ENCODE peak calls at places on chromosomes 16 and 17, in nine cellular contexts. N, H, Y, B, D, E, L, G and A are unnamed samples.
A peak's percentile ranks its signal among the peaks of the same experiment; 100 is the strongest.

GRCh38 chr17:3926860-3927627 is 10.8 kb upstream of the P2RX1 start:
- DNase-seq in B (no peak), D (no peak), L (no peak), N (no peak), G (no peak), H (no peak), E (no peak), Y (no peak), A (no peak)

GRCh38 chr16:58236231-58236690 is 38.4 kb upstream of the CSNK2A2 start:
- DNase-seq in N (peak; percentile 68), H (peak; percentile 82), G (peak; percentile 48), E (no peak), D (peak; percentile 65), L (peak; percentile 69), Y (peak; percentile 69), B (peak; percentile 68), A (no peak)

GRCh38 chr17:35930211-35931065 is at the start of gene RDM1:
- DNase-seq in D (peak; percentile 24), Y (peak; percentile 87), H (peak; percentile 89), E (peak; percentile 87), G (peak; percentile 12), N (peak; percentile 68), L (peak; percentile 93), B (peak; percentile 73), A (peak; percentile 26)

GRCh38 chr16:3986235-3986544 is 105.7 kb upstream of the CREBBP start:
- DNase-seq in D (no peak), H (no peak), G (no peak), N (no peak), Y (no peak), L (no peak), E (no peak), B (no peak), A (no peak)

GRCh38 chr16:28090646-28091377 is 27.3 kb upstream of the GSG1L start:
- DNase-seq in Y (no peak), G (peak; percentile 38), E (no peak), N (peak; percentile 35), D (no peak), B (no peak), H (no peak), L (no peak), A (peak; percentile 41)

GRCh38 chr17:55210292-55210691 is 54.5 kb upstream of the HLF start:
- DNase-seq in B (no peak), Y (no peak), L (no peak), E (no peak), D (no peak), H (no peak), G (no peak), N (no peak), A (no peak)

GRCh38 chr17:72640415-72641165 is 451.9 kb downstream of the SLC39A11 start:
- DNase-seq in N (no peak), G (no peak), B (no peak), L (no peak), D (no peak), Y (no peak), E (peak; percentile 87), H (no peak), A (no peak)

GRCh38 chr17:17985555-17985954 is 12.9 kb downstream of the DRC3 start:
- DNase-seq in H (no peak), G (no peak), L (peak; percentile 64), N (no peak), D (no peak), B (no peak), Y (peak; percentile 29), E (no peak), A (no peak)

GRCh38 chr17:69608114-69608513 is 193.6 kb downstream of the MAP2K6 start:
- DNase-seq in H (no peak), Y (no peak), G (no peak), L (no peak), E (no peak), D (no peak), B (no peak), N (no peak), A (no peak)

GRCh38 chr17:18280239-18280638 is 19.8 kb downstream of the MIEF2 start:
- DNase-seq in Y (no peak), H (no peak), E (no peak), D (no peak), B (no peak), G (no peak), N (no peak), L (no peak), A (no peak)

GRCh38 chr16:59651662-59652061 is 917.5 kb upstream of the GOT2 start:
- DNase-seq in B (no peak), D (no peak), G (no peak), N (no peak), L (no peak), E (no peak), H (no peak), Y (no peak), A (no peak)

GRCh38 chr17:31540602-31541307 is 149.3 kb downstream of the RAB11FIP4 start:
- DNase-seq in B (no peak), D (no peak), E (no peak), Y (no peak), H (no peak), L (no peak), G (no peak), N (no peak), A (no peak)

GRCh38 chr16:29824589-29825144 is 4.4 kb downstream of the MVP start:
- DNase-seq in L (no peak), D (no peak), N (peak; percentile 36), H (no peak), E (no peak), Y (peak; percentile 67), G (peak; percentile 81), B (no peak), A (peak; percentile 51)

GRCh38 chr17:61393904-61394629 is 5.6 kb upstream of the TBX2 start:
- DNase-seq in D (no peak), E (peak; percentile 67), H (no peak), B (no peak), Y (no peak), G (no peak), N (no peak), L (no peak), A (no peak)

DNA sequence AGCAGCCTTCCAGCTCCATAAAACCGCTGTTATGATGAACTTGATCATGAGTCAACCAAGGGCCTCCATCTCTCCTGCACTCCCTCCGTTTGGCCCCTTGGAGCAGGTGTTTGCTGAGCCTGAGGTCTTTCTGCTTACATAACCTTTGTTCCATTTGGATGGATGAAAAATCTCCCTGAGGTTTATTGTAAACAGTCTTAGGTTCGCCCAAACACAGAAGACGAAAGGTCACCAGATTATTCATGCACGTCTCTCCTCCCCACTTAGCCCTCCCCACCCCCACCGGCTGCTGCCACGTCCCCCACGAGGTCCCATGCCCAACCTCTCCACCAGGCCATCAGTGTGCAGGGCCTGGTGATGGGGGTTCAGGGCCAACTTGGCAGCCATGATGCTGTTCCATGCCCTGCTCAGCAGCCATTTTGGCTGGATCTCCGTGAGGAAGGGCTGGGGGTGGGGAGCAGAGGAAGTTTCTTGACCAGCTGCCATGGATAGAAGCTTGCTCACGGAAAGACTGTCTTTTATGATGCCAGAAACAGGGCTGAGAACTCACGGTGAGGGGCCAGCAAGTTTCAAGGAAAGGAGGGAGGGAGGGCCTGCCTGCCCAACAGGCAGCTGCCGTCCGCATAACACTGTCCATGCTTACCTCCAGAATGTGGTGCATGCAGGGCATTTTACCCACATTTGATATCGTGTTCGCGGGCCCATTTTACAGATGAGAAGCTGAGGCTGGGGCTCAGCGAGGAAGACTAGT is 47.8 kb upstream of the FOXF1 start:
- DNase-seq in E (no peak), D (no peak), H (no peak), B (no peak), Y (no peak), L (no peak), G (no peak), N (no peak), A (no peak)
- TF ChIP-seq CTCF in E (no peak), D (no peak), H (no peak), B (no peak), Y (no peak), L (no peak), G (no peak), N (no peak), A (no peak)

GRCh38 chr16:505479-506245 is 21.9 kb upstream of the CAPN15 start:
- DNase-seq in Y (no peak), H (no peak), E (peak; percentile 55), G (no peak), B (no peak), L (no peak), D (no peak), N (no peak), A (no peak)
- TF ChIP-seq CTCF in Y (no peak), H (no peak), E (no peak), G (no peak), B (no peak), L (no peak), D (no peak), N (no peak), A (no peak)

DNA sequence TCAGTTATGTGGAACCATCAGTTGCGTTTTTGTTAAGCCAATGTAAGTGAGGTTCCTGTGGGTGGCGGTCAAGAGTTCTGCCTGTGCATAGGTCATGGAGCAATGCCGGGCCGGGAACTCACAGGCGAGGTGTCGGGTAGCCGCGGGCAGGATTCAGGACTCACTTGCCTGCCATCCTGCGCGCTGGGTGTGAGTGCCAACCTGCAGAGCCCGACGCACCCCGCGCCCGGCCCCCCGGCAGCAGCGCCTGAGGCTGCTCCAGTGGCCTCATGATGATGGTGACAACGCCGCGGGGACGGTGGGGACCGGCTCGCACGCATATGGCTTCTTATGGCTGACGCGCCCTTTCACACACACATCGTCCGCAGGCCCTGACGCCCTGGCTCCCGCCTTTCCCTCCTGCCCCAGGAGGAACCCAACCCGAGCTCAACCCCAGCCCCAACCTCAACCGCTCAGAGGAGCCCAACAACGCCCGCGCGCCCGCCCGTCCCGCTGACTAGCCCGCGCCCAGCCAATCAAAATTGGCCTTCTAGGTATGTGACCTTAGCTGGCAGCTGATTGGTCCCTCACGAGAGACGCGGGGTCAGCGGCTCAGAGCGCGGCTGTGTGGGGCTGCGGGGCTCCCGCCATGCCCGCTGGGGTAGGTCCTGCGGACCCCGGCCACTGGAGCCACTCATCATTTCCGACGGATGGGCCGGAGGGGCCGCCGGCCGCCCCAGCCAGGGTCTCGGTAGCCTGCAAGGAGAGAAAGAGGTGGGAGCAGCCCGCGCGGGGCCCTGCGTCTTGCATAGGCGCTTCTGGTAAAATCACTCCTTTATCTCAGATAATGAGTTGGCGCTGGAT is at the start of gene C16orf95:
- DNase-seq in D (peak; percentile 95), L (peak; percentile 99), N (peak; percentile 95), B (peak; percentile 97), Y (peak; percentile 95), H (peak; percentile 97), G (peak; percentile 93), E (peak; percentile 95), A (peak; percentile 57)
- TF ChIP-seq CTCF in D (peak; percentile 66), L (peak; percentile 58), N (peak; percentile 56), B (peak; percentile 42), Y (peak; percentile 52), H (peak; percentile 33), G (peak; percentile 74), E (peak; percentile 48), A (peak; percentile 65)

DNA sequence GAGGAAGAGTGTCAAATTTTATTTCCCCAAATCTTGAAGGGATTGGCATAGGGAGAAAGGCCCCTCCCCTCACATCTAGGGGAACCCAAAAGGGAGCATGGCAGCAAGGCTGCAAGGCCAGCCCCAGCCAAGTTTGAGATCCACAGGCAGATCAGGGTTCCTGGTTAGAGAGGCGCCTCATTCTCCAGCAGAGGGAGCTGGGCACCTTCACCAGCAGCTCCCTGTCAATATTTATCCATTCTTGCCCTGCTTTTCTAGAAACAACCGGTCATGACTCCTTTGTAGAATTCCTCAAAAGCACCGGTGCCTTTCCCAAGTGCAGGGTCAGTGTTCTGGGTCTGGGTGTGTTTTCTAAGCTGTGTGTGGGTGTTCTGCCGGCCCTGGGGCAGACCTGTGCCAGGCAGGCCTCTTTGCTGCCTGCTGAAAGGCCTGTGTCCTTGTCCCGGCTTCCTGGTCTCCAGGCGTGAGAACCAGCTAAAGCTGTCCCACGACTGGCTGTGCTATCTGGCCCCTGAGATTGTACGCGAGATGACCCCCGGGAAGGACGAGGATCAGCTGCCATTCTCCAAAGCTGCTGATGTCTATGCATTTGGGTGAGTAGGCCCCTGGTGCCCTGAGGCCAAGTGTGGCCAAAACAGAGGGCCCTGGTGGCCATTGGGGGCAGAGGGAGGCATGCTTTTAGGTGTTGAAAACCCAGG is 21.2 kb upstream of the LGALS9 start:
- DNase-seq in Y (peak; percentile 53), D (no peak), N (peak; percentile 70), E (peak; percentile 37), L (peak; percentile 57), B (no peak), G (peak; percentile 36), H (peak; percentile 32), A (no peak)
- TF ChIP-seq CTCF in Y (peak; percentile 44), D (peak; percentile 33), N (peak; percentile 78), E (peak; percentile 27), L (peak; percentile 49), B (no peak), G (peak; percentile 61), H (peak; percentile 50), A (peak; percentile 73)